ENCODE peak calls at places on chromosomes 5 and 9, in ten cellular contexts. L, D, W, T, B, M, F, H, V and S are unnamed samples.

GRCh38 chr5:10351199-10351881 is 2.2 kb upstream of the MARCHF6 start:
- DNase-seq in L (peak; percentile 55), D (no peak), W (no peak), T (no peak), B (no peak), M (no peak), F (no peak), H (peak; percentile 65), V (no peak), S (peak; percentile 64)

GRCh38 chr5:176596689-176597416 is 13.1 kb downstream of the GPRIN1 start:
- DNase-seq in L (peak; percentile 51), D (peak; percentile 22), W (no peak), T (peak; percentile 54), B (no peak), M (peak; percentile 42), F (peak; percentile 40), H (no peak), V (no peak), S (no peak)

GRCh38 chr9:109806506-109807115 is 26.6 kb downstream of the PALM2AKAP2 start:
- DNase-seq in L (peak; percentile 85), D (no peak), W (peak; percentile 77), T (no peak), B (no peak), M (no peak), F (no peak), H (peak; percentile 66), V (no peak), S (peak; percentile 67)

GRCh38 chr9:85569988-85570387 is 171.8 kb downstream of the AGTPBP1 start:
- DNase-seq in L (peak; percentile 77), D (no peak), W (peak; percentile 28), T (no peak), B (no peak), M (no peak), F (no peak), H (peak; percentile 56), V (no peak), S (no peak)

GRCh38 chr5:90153031-90153430 is 256.5 kb downstream of the CETN3 start:
- DNase-seq in L (peak; percentile 4), D (no peak), W (no peak), T (no peak), B (no peak), M (no peak), F (no peak), H (no peak), V (no peak), S (peak; percentile 58)

GRCh38 chr5:52895070-52895469 is 94.1 kb upstream of the ITGA2 start:
- DNase-seq in L (no peak), D (no peak), W (peak; percentile 49), T (no peak), B (no peak), M (no peak), F (no peak), H (no peak), V (no peak), S (no peak)

GRCh38 chr5:111719773-111720172 is 37.2 kb downstream of the NREP start:
- DNase-seq in L (peak; percentile 42), D (no peak), W (no peak), T (no peak), B (no peak), M (no peak), F (no peak), H (no peak), V (no peak), S (no peak)

GRCh38 chr5:374631-375335 is 53.3 kb downstream of the AHRR start:
- DNase-seq in L (no peak), D (no peak), W (no peak), T (peak; percentile 15), B (no peak), M (no peak), F (no peak), H (no peak), V (no peak), S (no peak)

GRCh38 chr5:80242849-80243248 is 13.0 kb downstream of the SERINC5 start:
- DNase-seq in L (no peak), D (no peak), W (no peak), T (no peak), B (no peak), M (no peak), F (no peak), H (no peak), V (no peak), S (no peak)

GRCh38 chr5:80243567-80243966 is 12.3 kb downstream of the SERINC5 start:
- DNase-seq in L (no peak), D (no peak), W (no peak), T (no peak), B (no peak), M (no peak), F (no peak), H (no peak), V (no peak), S (no peak)

GRCh38 chr5:80248378-80248777 is 7.5 kb downstream of the SERINC5 start:
- DNase-seq in L (no peak), D (no peak), W (no peak), T (no peak), B (no peak), M (no peak), F (no peak), H (no peak), V (no peak), S (no peak)

GRCh38 chr5:80246995-80247729 is 8.7 kb downstream of the SERINC5 start:
- DNase-seq in L (peak; percentile 98), D (peak; percentile 32), W (peak; percentile 89), T (peak; percentile 78), B (peak; percentile 55), M (peak; percentile 62), F (peak; percentile 43), H (peak; percentile 83), V (no peak), S (peak; percentile 93)

GRCh38 chr5:80245986-80246781 is 9.7 kb downstream of the SERINC5 start:
- DNase-seq in L (peak; percentile 53), D (no peak), W (peak; percentile 78), T (no peak), B (no peak), M (no peak), F (no peak), H (no peak), V (no peak), S (peak; percentile 85)
- H3K4me3 ChIP-seq in L (peak overlapping the region; percentile 64), D (no peak overlapping the region), W (peak overlapping the region; percentile 67), T (no peak overlapping the region), B (no peak overlapping the region), M (no peak overlapping the region), F (no peak overlapping the region), H (no peak overlapping the region), V (no peak overlapping the region), S (peak overlapping the region; percentile 31)

GRCh38 chr5:77874691-77875090 is 98.6 kb upstream of the TBCA start:
- DNase-seq in L (no peak), D (no peak), W (no peak), T (no peak), B (no peak), M (no peak), F (no peak), H (no peak), V (no peak), S (no peak)

GRCh38 chr5:77881528-77881927 is 105.4 kb upstream of the TBCA start:
- DNase-seq in L (no peak), D (no peak), W (no peak), T (no peak), B (no peak), M (no peak), F (no peak), H (no peak), V (no peak), S (peak; percentile 48)

GRCh38 chr5:77877516-77878070 is 101.5 kb upstream of the TBCA start:
- DNase-seq in L (no peak), D (no peak), W (no peak), T (no peak), B (no peak), M (no peak), F (no peak), H (no peak), V (no peak), S (no peak)

GRCh38 chr5:77873239-77873638 is 97.1 kb upstream of the TBCA start:
- DNase-seq in L (no peak), D (no peak), W (no peak), T (no peak), B (no peak), M (no peak), F (no peak), H (no peak), V (no peak), S (no peak)

GRCh38 chr5:77876862-77877502 is 100.8 kb upstream of the TBCA start:
- DNase-seq in L (no peak), D (no peak), W (peak; percentile 18), T (no peak), B (no peak), M (no peak), F (no peak), H (no peak), V (no peak), S (no peak)
- H3K4me3 ChIP-seq in L (no peak overlapping the region), D (no peak overlapping the region), W (peak overlapping the region; percentile 65), T (no peak overlapping the region), B (no peak overlapping the region), M (peak overlapping the region; percentile 12), F (peak overlapping the region; percentile 7), H (no peak overlapping the region), V (no peak overlapping the region), S (no peak overlapping the region)

DNA sequence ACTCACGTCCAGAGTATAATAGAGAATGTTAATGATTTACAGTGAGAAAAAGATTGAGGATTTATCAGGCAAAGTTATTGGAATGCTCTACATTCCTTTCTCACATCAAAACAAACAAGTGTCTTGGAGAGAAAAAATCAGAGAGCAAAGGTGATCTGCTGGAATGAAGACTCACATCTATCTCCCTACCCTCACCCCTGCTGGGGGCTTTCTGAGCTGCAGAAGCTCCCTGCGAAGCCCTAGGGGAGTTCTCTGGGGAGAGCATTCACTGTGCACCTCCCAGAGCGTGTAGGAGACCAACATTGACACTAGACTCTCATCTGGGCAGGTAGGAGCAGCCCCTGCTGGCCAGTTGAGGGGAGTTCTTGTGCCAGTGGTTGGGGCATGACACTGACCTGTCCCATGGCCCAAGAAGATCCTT is 76.6 kb upstream of the ADAMTS16 start:
- DNase-seq in L (peak; percentile 9), D (no peak), W (no peak), T (no peak), B (no peak), M (no peak), F (no peak), H (no peak), V (no peak), S (no peak)
- H3K4me3 ChIP-seq in L (no peak overlapping the region), D (no peak overlapping the region), W (no peak overlapping the region), T (no peak overlapping the region), B (no peak overlapping the region), M (no peak overlapping the region), F (no peak overlapping the region), H (no peak overlapping the region), V (no peak overlapping the region), S (no peak overlapping the region)

DNA sequence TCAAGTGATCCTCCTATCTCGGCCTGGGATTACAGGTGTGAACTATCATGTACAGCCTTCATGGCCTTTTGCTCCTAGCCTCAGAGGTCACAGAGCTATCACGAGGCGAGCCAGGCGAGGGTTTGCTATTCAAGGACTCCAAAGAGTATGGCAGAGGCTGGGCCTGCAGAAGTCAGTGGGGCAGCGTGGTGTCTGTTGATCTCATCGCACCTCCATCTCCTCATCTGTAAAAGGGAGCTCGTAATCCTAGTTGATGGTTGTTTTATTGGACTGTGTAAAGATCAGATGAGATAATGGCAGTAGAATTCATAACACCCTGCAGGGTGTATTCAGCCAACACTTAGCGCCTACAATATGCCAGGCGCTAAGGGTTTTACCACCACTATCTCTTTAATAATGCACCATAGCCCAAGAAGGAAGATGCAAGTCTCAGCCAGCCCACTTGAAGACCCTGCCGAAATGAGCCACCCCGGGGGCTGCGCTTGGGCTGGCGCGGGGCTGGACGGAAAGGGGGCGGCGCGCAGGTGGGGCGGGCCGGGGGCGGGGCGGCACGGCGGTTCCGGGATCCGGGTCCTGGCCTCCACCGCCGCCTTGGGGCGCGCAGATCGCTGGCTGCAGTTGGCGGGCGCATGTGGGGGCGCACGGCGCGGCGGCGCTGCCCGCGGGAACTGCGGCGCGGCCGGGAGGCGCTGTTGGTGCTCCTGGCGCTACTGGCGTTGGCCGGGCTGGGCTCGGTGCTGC is at the start of gene GALNT12:
- DNase-seq in L (peak; percentile 61), D (no peak), W (peak; percentile 45), T (peak; percentile 69), B (no peak), M (peak; percentile 47), F (peak; percentile 35), H (no peak), V (no peak), S (no peak)
- H3K4me3 ChIP-seq in L (peak within 1 kb of the TSS; percentile 78), D (peak within 1 kb of the TSS; percentile 66), W (peak within 1 kb of the TSS; percentile 83), T (peak within 1 kb of the TSS; percentile 61), B (peak within 1 kb of the TSS; percentile 41), M (peak within 1 kb of the TSS; percentile 62), F (peak within 1 kb of the TSS; percentile 62), H (peak within 1 kb of the TSS; percentile 55), V (peak within 1 kb of the TSS; percentile 78), S (peak within 1 kb of the TSS; percentile 75)